ENCODE peak calls at places on chromosomes 6 and 20, in eight cellular contexts. One of them, this sample, is unnamed.

GRCh38 chr6:32946893-32947292 is 6.0 kb downstream of the HLA-DMA start:
- DNase-seq in HCT116: no peak
- DNase-seq in Panc1: no peak
- DNase-seq in cardiac muscle cell: no peak
- DNase-seq in SK-N-SH: no peak
- DNase-seq in LNCaP clone FGC: no peak
- DNase-seq in IMR-90: no peak
- DNase-seq in AG09309: no peak
- DNase-seq in this sample: no peak

GRCh38 chr6:56760842-56761241 is 118.2 kb upstream of the DST start:
- DNase-seq in HCT116: no peak
- DNase-seq in Panc1: no peak
- DNase-seq in cardiac muscle cell: no peak
- DNase-seq in SK-N-SH: no peak
- DNase-seq in LNCaP clone FGC: no peak
- DNase-seq in IMR-90: no peak
- DNase-seq in AG09309: no peak
- DNase-seq in this sample: no peak

GRCh38 chr6:75084872-75085381 is 120.9 kb downstream of the COL12A1 start:
- DNase-seq in HCT116: no peak
- DNase-seq in Panc1: no peak
- DNase-seq in cardiac muscle cell: no peak
- DNase-seq in SK-N-SH: no peak
- DNase-seq in LNCaP clone FGC: no peak
- DNase-seq in IMR-90: no peak
- DNase-seq in AG09309: no peak
- DNase-seq in this sample: no peak

GRCh38 chr6:122673345-122673961 is 63.2 kb downstream of the PKIB start:
- DNase-seq in HCT116: no peak
- DNase-seq in Panc1: no peak
- DNase-seq in cardiac muscle cell: no peak
- DNase-seq in SK-N-SH: no peak
- DNase-seq in LNCaP clone FGC: no peak
- DNase-seq in IMR-90: no peak
- DNase-seq in AG09309: no peak
- DNase-seq in this sample: no peak

GRCh38 chr6:135251964-135252429 is 70.9 kb downstream of the MYB start:
- DNase-seq in HCT116: no peak
- DNase-seq in Panc1: no peak
- DNase-seq in cardiac muscle cell: no peak
- DNase-seq in SK-N-SH: no peak
- DNase-seq in LNCaP clone FGC: no peak
- DNase-seq in IMR-90: peak; percentile 73
- DNase-seq in AG09309: no peak
- DNase-seq in this sample: no peak

GRCh38 chr20:37236462-37236861 is 25.2 kb downstream of the GHRH start:
- DNase-seq in HCT116: no peak
- DNase-seq in Panc1: no peak
- DNase-seq in cardiac muscle cell: no peak
- DNase-seq in SK-N-SH: no peak
- DNase-seq in LNCaP clone FGC: no peak
- DNase-seq in IMR-90: no peak
- DNase-seq in AG09309: no peak
- DNase-seq in this sample: no peak

GRCh38 chr6:39887692-39888450 is 46.4 kb downstream of the MOCS1 start:
- DNase-seq in HCT116: no peak
- DNase-seq in Panc1: no peak
- DNase-seq in cardiac muscle cell: peak; percentile 28
- DNase-seq in SK-N-SH: no peak
- DNase-seq in LNCaP clone FGC: no peak
- DNase-seq in IMR-90: peak; percentile 95
- DNase-seq in AG09309: peak; percentile 64
- DNase-seq in this sample: peak; percentile 87

GRCh38 chr20:2986466-2986865 is 57.0 kb upstream of the GNRH2 start:
- DNase-seq in HCT116: no peak
- DNase-seq in Panc1: no peak
- DNase-seq in cardiac muscle cell: no peak
- DNase-seq in SK-N-SH: no peak
- DNase-seq in LNCaP clone FGC: no peak
- DNase-seq in IMR-90: peak; percentile 33
- DNase-seq in AG09309: no peak
- DNase-seq in this sample: peak; percentile 85

GRCh38 chr20:49290608-49291191 is 12.8 kb upstream of the ZNFX1 start:
- DNase-seq in HCT116: no peak
- DNase-seq in Panc1: no peak
- DNase-seq in cardiac muscle cell: no peak
- DNase-seq in SK-N-SH: no peak
- DNase-seq in LNCaP clone FGC: no peak
- DNase-seq in IMR-90: no peak
- DNase-seq in AG09309: no peak
- DNase-seq in this sample: no peak

GRCh38 chr20:18907353-18907752 is 93.8 kb downstream of the SCP2D1 start:
- DNase-seq in HCT116: no peak
- DNase-seq in Panc1: no peak
- DNase-seq in cardiac muscle cell: no peak
- DNase-seq in SK-N-SH: no peak
- DNase-seq in LNCaP clone FGC: no peak
- DNase-seq in IMR-90: no peak
- DNase-seq in AG09309: no peak
- DNase-seq in this sample: no peak

GRCh38 chr20:18906046-18906445 is 92.5 kb downstream of the SCP2D1 start:
- DNase-seq in HCT116: no peak
- DNase-seq in Panc1: no peak
- DNase-seq in cardiac muscle cell: no peak
- DNase-seq in SK-N-SH: no peak
- DNase-seq in LNCaP clone FGC: no peak
- DNase-seq in IMR-90: no peak
- DNase-seq in AG09309: no peak
- DNase-seq in this sample: no peak

GRCh38 chr20:18904192-18904591 is 90.6 kb downstream of the SCP2D1 start:
- DNase-seq in HCT116: no peak
- DNase-seq in Panc1: no peak
- DNase-seq in cardiac muscle cell: no peak
- DNase-seq in SK-N-SH: no peak
- DNase-seq in LNCaP clone FGC: no peak
- DNase-seq in IMR-90: no peak
- DNase-seq in AG09309: no peak
- DNase-seq in this sample: no peak

GRCh38 chr20:18902181-18902725 is 88.7 kb downstream of the SCP2D1 start:
- DNase-seq in HCT116: no peak
- DNase-seq in Panc1: no peak
- DNase-seq in cardiac muscle cell: no peak
- DNase-seq in SK-N-SH: no peak
- DNase-seq in LNCaP clone FGC: no peak
- DNase-seq in IMR-90: no peak
- DNase-seq in AG09309: no peak
- DNase-seq in this sample: no peak

DNA sequence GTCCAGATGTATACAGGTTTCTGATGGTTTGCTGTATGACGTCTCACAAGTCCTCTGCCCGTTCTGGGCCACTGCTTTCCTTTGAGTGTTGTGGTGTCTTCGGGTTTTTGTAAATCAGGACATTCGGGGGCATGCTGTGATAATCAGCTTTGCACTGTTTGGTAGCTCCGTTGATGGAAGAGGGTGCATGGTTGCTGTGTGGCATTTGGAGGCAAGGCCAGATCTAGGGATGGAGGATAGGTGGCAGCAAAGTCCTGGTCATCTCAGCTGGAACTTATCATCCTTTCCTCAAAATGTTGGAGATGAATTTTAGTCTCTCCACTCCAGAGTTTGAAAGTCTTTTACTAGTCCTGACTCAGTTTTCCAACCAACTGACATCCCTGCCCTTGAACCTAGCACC is 91.0 kb downstream of the SCP2D1 start:
- DNase-seq in HCT116: peak; percentile 1
- DNase-seq in Panc1: peak; percentile 1
- DNase-seq in cardiac muscle cell: no peak
- DNase-seq in SK-N-SH: no peak
- DNase-seq in LNCaP clone FGC: no peak
- DNase-seq in IMR-90: no peak
- DNase-seq in AG09309: no peak
- DNase-seq in this sample: no peak
- TF ChIP-seq CTCF in HCT116: peak; percentile 18
- TF ChIP-seq CTCF in Panc1: peak; percentile 38
- TF ChIP-seq CTCF in cardiac muscle cell: no peak
- TF ChIP-seq CTCF in SK-N-SH: peak; percentile 38
- TF ChIP-seq CTCF in LNCaP clone FGC: peak; percentile 77
- TF ChIP-seq CTCF in IMR-90: no peak
- TF ChIP-seq CTCF in AG09309: peak; percentile 24
- TF ChIP-seq CTCF in this sample: no peak

DNA sequence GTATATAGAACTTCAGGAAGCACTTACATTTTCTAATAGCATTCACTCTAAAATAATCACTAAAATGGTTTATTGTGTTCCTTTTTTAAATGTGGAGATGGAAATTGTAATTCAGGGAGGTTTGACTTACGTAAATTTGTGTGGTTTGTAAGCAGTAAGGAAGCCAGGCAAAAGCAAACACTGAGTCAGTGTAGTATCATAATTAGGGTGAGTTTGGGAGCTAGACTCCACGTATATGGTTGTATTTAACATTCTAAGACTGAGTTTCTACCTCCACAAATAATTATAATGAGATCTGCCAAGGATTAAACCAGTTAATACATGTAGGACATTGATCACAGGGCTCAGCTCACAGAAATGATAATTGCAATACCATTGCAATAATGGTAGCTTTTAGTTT is 425.5 kb downstream of the CBLN4 start:
- DNase-seq in HCT116: no peak
- DNase-seq in Panc1: no peak
- DNase-seq in cardiac muscle cell: no peak
- DNase-seq in SK-N-SH: no peak
- DNase-seq in LNCaP clone FGC: no peak
- DNase-seq in IMR-90: no peak
- DNase-seq in AG09309: no peak
- DNase-seq in this sample: no peak
- H3K4me3 ChIP-seq in HCT116: no peak overlapping the region
- H3K4me3 ChIP-seq in Panc1: no peak overlapping the region
- H3K4me3 ChIP-seq in cardiac muscle cell: no peak overlapping the region
- H3K4me3 ChIP-seq in SK-N-SH: no peak overlapping the region
- H3K4me3 ChIP-seq in LNCaP clone FGC: no peak overlapping the region
- H3K4me3 ChIP-seq in IMR-90: no peak overlapping the region
- H3K4me3 ChIP-seq in AG09309: no peak overlapping the region
- H3K4me3 ChIP-seq in this sample: no peak overlapping the region

DNA sequence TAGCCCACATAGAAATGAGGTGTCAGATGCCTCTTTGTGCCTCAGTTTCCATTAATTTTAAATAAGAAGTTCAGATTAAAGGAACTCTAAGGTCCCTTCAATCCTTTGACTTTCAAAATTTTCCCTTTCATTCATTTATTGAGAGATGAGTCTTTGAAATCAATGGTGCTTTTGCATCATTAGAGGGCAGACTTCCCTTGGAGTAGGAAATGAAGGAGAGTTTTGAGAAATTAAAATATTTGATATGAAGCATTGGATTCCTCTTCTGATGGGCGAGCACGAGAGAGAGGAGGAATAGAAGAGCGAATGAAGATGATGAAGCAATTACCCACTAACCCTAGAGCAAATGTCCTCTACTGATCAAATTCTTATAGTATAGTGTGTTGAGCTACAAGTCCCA is 105.7 kb downstream of the EDN1 start:
- DNase-seq in HCT116: no peak
- DNase-seq in Panc1: no peak
- DNase-seq in cardiac muscle cell: no peak
- DNase-seq in SK-N-SH: no peak
- DNase-seq in LNCaP clone FGC: no peak
- DNase-seq in IMR-90: no peak
- DNase-seq in AG09309: no peak
- DNase-seq in this sample: no peak
- TF ChIP-seq CTCF in HCT116: no peak
- TF ChIP-seq CTCF in Panc1: peak; percentile 27
- TF ChIP-seq CTCF in cardiac muscle cell: peak; percentile 40
- TF ChIP-seq CTCF in SK-N-SH: peak; percentile 45
- TF ChIP-seq CTCF in LNCaP clone FGC: peak; percentile 28
- TF ChIP-seq CTCF in IMR-90: peak; percentile 51
- TF ChIP-seq CTCF in AG09309: peak; percentile 49
- TF ChIP-seq CTCF in this sample: peak; percentile 26

DNA sequence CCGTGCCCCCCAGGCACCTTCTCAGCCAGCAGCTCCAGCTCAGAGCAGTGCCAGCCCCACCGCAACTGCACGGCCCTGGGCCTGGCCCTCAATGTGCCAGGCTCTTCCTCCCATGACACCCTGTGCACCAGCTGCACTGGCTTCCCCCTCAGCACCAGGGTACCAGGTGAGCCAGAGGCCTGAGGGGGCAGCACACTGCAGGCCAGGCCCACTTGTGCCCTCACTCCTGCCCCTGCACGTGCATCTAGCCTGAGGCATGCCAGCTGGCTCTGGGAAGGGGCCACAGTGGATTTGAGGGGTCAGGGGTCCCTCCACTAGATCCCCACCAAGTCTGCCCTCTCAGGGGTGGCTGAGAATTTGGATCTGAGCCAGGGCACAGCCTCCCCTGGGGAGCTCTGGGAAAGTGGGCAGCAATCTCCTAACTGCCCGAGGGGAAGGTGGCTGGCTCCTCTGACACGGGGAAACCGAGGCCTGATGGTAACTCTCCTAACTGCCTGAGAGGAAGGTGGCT is 960 bp downstream of the TNFRSF6B start:
- DNase-seq in HCT116: no peak
- DNase-seq in Panc1: no peak
- DNase-seq in cardiac muscle cell: no peak
- DNase-seq in SK-N-SH: peak; percentile 73
- DNase-seq in LNCaP clone FGC: no peak
- DNase-seq in IMR-90: no peak
- DNase-seq in AG09309: no peak
- DNase-seq in this sample: no peak
- H3K4me3 ChIP-seq in HCT116: peak overlapping the region; percentile 69
- H3K4me3 ChIP-seq in Panc1: no peak overlapping the region
- H3K4me3 ChIP-seq in cardiac muscle cell: no peak overlapping the region
- H3K4me3 ChIP-seq in SK-N-SH: peak overlapping the region; percentile 25
- H3K4me3 ChIP-seq in LNCaP clone FGC: no peak overlapping the region
- H3K4me3 ChIP-seq in IMR-90: no peak overlapping the region
- H3K4me3 ChIP-seq in AG09309: peak overlapping the region; percentile 9
- H3K4me3 ChIP-seq in this sample: peak overlapping the region; percentile 39

DNA sequence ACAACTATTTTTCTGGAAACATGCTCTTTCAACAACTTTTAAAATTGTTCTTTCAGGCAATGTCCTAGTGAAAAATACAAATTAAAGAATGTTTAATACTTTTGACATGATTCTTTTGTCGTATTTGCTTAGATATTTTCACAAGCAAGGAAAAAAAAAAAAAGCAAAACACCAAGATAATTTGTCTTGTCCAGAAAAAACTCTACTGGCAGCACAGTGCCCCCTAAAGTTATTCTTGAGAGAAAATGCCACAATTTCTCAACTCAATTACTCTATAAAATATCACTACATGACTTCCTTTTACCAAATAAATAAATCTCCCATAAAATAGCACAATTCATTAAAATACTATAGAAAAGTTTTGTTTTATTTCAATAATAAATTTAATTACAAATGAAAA is 652.5 kb upstream of the EPHA7 start:
- DNase-seq in HCT116: no peak
- DNase-seq in Panc1: no peak
- DNase-seq in cardiac muscle cell: peak; percentile 9
- DNase-seq in SK-N-SH: no peak
- DNase-seq in LNCaP clone FGC: no peak
- DNase-seq in IMR-90: no peak
- DNase-seq in AG09309: no peak
- DNase-seq in this sample: peak; percentile 16
- TF ChIP-seq CTCF in HCT116: no peak
- TF ChIP-seq CTCF in Panc1: peak; percentile 36
- TF ChIP-seq CTCF in cardiac muscle cell: peak; percentile 14
- TF ChIP-seq CTCF in SK-N-SH: peak; percentile 44
- TF ChIP-seq CTCF in LNCaP clone FGC: peak; percentile 31
- TF ChIP-seq CTCF in IMR-90: no peak
- TF ChIP-seq CTCF in AG09309: no peak
- TF ChIP-seq CTCF in this sample: peak; percentile 30

GRCh38 chr20:62358171-62358719 is 8.9 kb downstream of the LAMA5 start:
- DNase-seq in HCT116: no peak
- DNase-seq in Panc1: no peak
- DNase-seq in cardiac muscle cell: no peak
- DNase-seq in SK-N-SH: peak; percentile 79
- DNase-seq in LNCaP clone FGC: peak; percentile 69
- DNase-seq in IMR-90: no peak
- DNase-seq in AG09309: no peak
- DNase-seq in this sample: no peak
- H3K4me3 ChIP-seq in HCT116: peak overlapping the region; percentile 7
- H3K4me3 ChIP-seq in Panc1: no peak overlapping the region
- H3K4me3 ChIP-seq in cardiac muscle cell: no peak overlapping the region
- H3K4me3 ChIP-seq in SK-N-SH: no peak overlapping the region
- H3K4me3 ChIP-seq in LNCaP clone FGC: peak overlapping the region; percentile 1
- H3K4me3 ChIP-seq in IMR-90: no peak overlapping the region
- H3K4me3 ChIP-seq in AG09309: no peak overlapping the region
- H3K4me3 ChIP-seq in this sample: no peak overlapping the region